ENCODE peak calls at places on chromosome 5, in six cellular contexts. E, Y, L, F, B and W are unnamed samples.

GRCh38 chr5:43486353-43486752 is 2.7 kb upstream of the TMEM267 start:
- DNase-seq in E (no peak), Y (no peak), L (no peak), F (no peak), B (no peak), W (no peak)

GRCh38 chr5:150642567-150642927 is 2.1 kb downstream of the SYNPO start:
- DNase-seq in E (peak; percentile 93), Y (no peak), L (peak; percentile 57), F (peak; percentile 87), B (peak; percentile 38), W (peak; percentile 72)

GRCh38 chr5:169628891-169629290 is 8.2 kb upstream of the DOCK2 start:
- DNase-seq in E (peak; percentile 94), Y (no peak), L (no peak), F (peak; percentile 44), B (no peak), W (no peak)

GRCh38 chr5:135423158-135423925 is 23.8 kb downstream of the DCANP1 start:
- DNase-seq in E (no peak), Y (no peak), L (no peak), F (peak; percentile 40), B (peak; percentile 29), W (no peak)

GRCh38 chr5:118548761-118549160 is 439.6 kb downstream of the DTWD2 start:
- DNase-seq in E (peak; percentile 93), Y (no peak), L (no peak), F (peak; percentile 61), B (no peak), W (no peak)

GRCh38 chr5:26763151-26763550 is 275.2 kb downstream of the CDH9 start:
- DNase-seq in E (no peak), Y (no peak), L (no peak), F (no peak), B (no peak), W (no peak)

GRCh38 chr5:16934669-16935068 is 1.4 kb downstream of the MYO10 start:
- DNase-seq in E (peak; percentile 41), Y (no peak), L (no peak), F (no peak), B (no peak), W (no peak)

GRCh38 chr5:169417676-169418075 is 116.7 kb upstream of the SLIT3 start:
- DNase-seq in E (no peak), Y (no peak), L (no peak), F (no peak), B (no peak), W (no peak)

GRCh38 chr5:26959290-26959689 is 79.1 kb downstream of the CDH9 start:
- DNase-seq in E (no peak), Y (no peak), L (no peak), F (no peak), B (no peak), W (no peak)

GRCh38 chr5:149310947-149311675 is 34.2 kb upstream of the GRPEL2 start:
- DNase-seq in E (peak; percentile 85), Y (no peak), L (no peak), F (peak; percentile 83), B (no peak), W (no peak)

GRCh38 chr5:147734839-147735238 is 47.7 kb downstream of the JAKMIP2 start:
- DNase-seq in E (no peak), Y (no peak), L (no peak), F (no peak), B (no peak), W (no peak)

GRCh38 chr5:3197699-3198098 is 397.9 kb upstream of the IRX1 start:
- DNase-seq in E (no peak), Y (no peak), L (no peak), F (no peak), B (no peak), W (no peak)

GRCh38 chr5:37665889-37666288 is 174.0 kb downstream of the GDNF start:
- DNase-seq in E (peak; percentile 43), Y (no peak), L (peak; percentile 48), F (no peak), B (peak; percentile 63), W (no peak)

GRCh38 chr5:66896207-66896606 is 300.0 kb downstream of the MAST4 start:
- DNase-seq in E (peak; percentile 36), Y (no peak), L (no peak), F (peak; percentile 21), B (no peak), W (no peak)

GRCh38 chr5:127666043-127666716 is 17.3 kb downstream of the CTXN3 start:
- DNase-seq in E (no peak), Y (no peak), L (no peak), F (no peak), B (no peak), W (no peak)

GRCh38 chr5:4370218-4370617 is 769.9 kb upstream of the ADAMTS16 start:
- DNase-seq in E (no peak), Y (no peak), L (no peak), F (no peak), B (no peak), W (no peak)

GRCh38 chr5:59685806-59686205 is 207.7 kb downstream of the PDE4D start:
- DNase-seq in E (peak; percentile 63), Y (peak; percentile 24), L (no peak), F (no peak), B (no peak), W (no peak)

GRCh38 chr5:172853355-172853975 is 19.4 kb downstream of the ERGIC1 start:
- DNase-seq in E (peak; percentile 79), Y (no peak), L (no peak), F (no peak), B (no peak), W (no peak)

GRCh38 chr5:80128129-80128528 is 93.0 kb downstream of the THBS4 start:
- DNase-seq in E (no peak), Y (no peak), L (no peak), F (no peak), B (no peak), W (no peak)

GRCh38 chr5:180818275-180818674 is 15.7 kb upstream of the MGAT1 start:
- DNase-seq in E (no peak), Y (no peak), L (no peak), F (no peak), B (no peak), W (no peak)

GRCh38 chr5:149317281-149318048 is 27.8 kb upstream of the GRPEL2 start:
- DNase-seq in E (peak; percentile 80), Y (peak; percentile 54), L (peak; percentile 27), F (peak; percentile 28), B (peak; percentile 23), W (no peak)

GRCh38 chr5:52705720-52706119 is 82.0 kb upstream of the ITGA1 start:
- DNase-seq in E (peak; percentile 46), Y (no peak), L (no peak), F (no peak), B (no peak), W (no peak)

GRCh38 chr5:947626-948471 is 55.2 kb downstream of the TRIP13 start:
- DNase-seq in E (no peak), Y (no peak), L (no peak), F (no peak), B (no peak), W (no peak)
- TF ChIP-seq CTCF in E (no peak), Y (no peak), L (no peak), F (peak; percentile 34), B (no peak), W (no peak)

GRCh38 chr5:171607863-171608262 is 177.8 kb upstream of the SMIM23 start:
- DNase-seq in E (no peak), Y (no peak), L (no peak), F (no peak), B (no peak), W (no peak)

GRCh38 chr5:171604195-171604594 is 181.4 kb upstream of the SMIM23 start:
- DNase-seq in E (no peak), Y (no peak), L (no peak), F (no peak), B (no peak), W (no peak)

GRCh38 chr5:171610053-171610452 is 175.6 kb upstream of the SMIM23 start:
- DNase-seq in E (no peak), Y (no peak), L (no peak), F (no peak), B (no peak), W (no peak)

GRCh38 chr5:171610686-171611085 is 174.9 kb upstream of the SMIM23 start:
- DNase-seq in E (no peak), Y (no peak), L (no peak), F (no peak), B (no peak), W (no peak)

GRCh38 chr5:171606414-171607024 is 179.1 kb upstream of the SMIM23 start:
- DNase-seq in E (no peak), Y (peak; percentile 39), L (no peak), F (no peak), B (peak; percentile 67), W (no peak)
- TF ChIP-seq CTCF in E (peak; percentile 29), Y (peak; percentile 84), L (no peak), F (peak; percentile 63), B (peak; percentile 84), W (no peak)

DNA sequence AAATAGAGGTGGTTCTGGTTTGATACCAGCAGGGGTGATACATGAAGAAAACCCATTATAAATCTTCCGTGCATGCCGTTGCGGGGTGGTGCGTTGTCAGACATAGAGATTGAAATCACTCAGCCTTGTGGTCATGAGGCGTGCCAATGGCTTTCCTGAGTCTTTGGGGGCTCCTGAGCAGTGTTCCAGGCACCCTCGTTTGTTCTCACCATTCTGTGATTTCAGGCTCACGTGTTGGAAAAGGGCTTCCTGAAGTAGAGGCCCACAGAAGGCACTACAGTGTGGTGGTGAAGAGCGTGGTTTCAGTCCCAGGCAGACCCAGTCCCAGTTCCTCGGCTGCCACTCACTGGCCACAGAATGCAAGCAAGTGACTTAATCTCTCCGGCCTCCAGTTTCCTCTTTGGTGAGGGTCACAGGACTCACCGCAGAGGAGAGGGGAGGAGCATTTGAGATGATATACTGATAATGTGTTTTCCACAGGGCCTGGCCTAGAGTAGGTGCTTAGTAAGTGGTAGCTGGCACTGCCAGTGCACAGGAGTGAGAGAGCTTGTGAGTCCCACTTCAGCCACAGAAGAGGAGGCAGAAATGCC is 20.5 kb upstream of the GLRX start:
- DNase-seq in E (no peak), Y (peak; percentile 54), L (peak; percentile 70), F (peak; percentile 84), B (no peak), W (no peak)
- TF ChIP-seq CTCF in E (no peak), Y (peak; percentile 63), L (no peak), F (peak; percentile 55), B (peak; percentile 24), W (no peak)

DNA sequence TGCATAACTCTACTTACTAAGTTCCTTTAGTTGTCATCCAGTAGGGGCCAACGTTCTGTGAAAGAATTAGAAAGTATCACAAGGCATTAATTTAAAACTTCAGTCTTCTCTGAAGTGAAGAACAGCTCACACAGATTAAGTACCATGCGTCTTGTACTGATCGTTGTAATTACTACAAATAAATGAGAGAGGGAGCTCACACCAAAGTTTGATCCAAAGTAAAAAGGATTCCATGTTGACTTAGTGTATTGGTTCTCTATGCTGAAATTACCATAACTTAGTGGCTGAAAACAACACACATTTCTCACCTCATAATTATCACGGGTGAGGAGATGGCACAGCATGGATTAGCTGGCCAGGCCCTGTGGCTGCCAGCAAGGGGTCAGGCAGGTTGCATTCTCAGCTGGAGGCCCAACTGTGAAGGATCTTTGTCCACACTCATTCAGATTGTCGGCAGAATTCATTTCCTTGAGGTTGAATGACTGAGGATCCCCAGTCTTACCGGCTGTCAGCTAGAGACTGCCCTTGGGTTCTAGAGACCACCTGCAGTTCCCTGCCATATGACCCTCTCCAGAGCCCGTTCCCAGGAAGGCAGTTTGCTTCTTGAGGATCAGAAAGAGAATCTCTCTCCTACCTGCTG is 169.1 kb downstream of the YTHDC2 start:
- DNase-seq in E (no peak), Y (no peak), L (no peak), F (no peak), B (peak; percentile 7), W (no peak)
- TF ChIP-seq CTCF in E (no peak), Y (no peak), L (no peak), F (no peak), B (no peak), W (peak; percentile 15)